ENCODE peak calls at places on chromosomes 1 and 21, in five cellular contexts. One of them, this sample, is unnamed.

GRCh38 chr1:61050541-61051454 is 31.6 kb upstream of the NFIA start:
- DNase-seq in HepG2: no peak
- DNase-seq in tibial nerve: peak
- DNase-seq in stomach: peak
- DNase-seq in K562: peak
- DNase-seq in this sample: peak

GRCh38 chr1:18705811-18706210 is 75.2 kb downstream of the PAX7 start:
- DNase-seq in tibial nerve: no peak
- DNase-seq in HepG2: no peak
- DNase-seq in stomach: peak
- DNase-seq in K562: no peak
- DNase-seq in this sample: no peak

GRCh38 chr1:20726107-20726911 is 6.2 kb downstream of the SH2D5 start:
- DNase-seq in tibial nerve: no peak
- DNase-seq in K562: no peak
- DNase-seq in stomach: peak
- DNase-seq in HepG2: no peak
- DNase-seq in this sample: no peak

GRCh38 chr1:165631403-165632151 is 543 bp downstream of the MGST3 start:
- DNase-seq in stomach: peak
- DNase-seq in tibial nerve: peak
- DNase-seq in HepG2: no peak
- DNase-seq in K562: peak
- DNase-seq in this sample: peak

GRCh38 chr1:43455205-43455889 is 1.6 kb upstream of the HYI start:
- DNase-seq in stomach: peak
- DNase-seq in HepG2: no peak
- DNase-seq in K562: no peak
- DNase-seq in tibial nerve: no peak
- DNase-seq in this sample: no peak

GRCh38 chr1:153790282-153790995 is 15.2 kb downstream of the SLC27A3 start:
- DNase-seq in stomach: peak
- DNase-seq in K562: no peak
- DNase-seq in tibial nerve: peak
- DNase-seq in HepG2: no peak
- DNase-seq in this sample: peak

GRCh38 chr1:158037876-158038359 is 44.5 kb downstream of the KIRREL1 start:
- DNase-seq in K562: no peak
- DNase-seq in stomach: no peak
- DNase-seq in tibial nerve: no peak
- DNase-seq in HepG2: no peak
- DNase-seq in this sample: no peak

GRCh38 chr1:181105134-181106021 is 16.9 kb downstream of the IER5 start:
- DNase-seq in K562: peak
- DNase-seq in HepG2: peak
- DNase-seq in tibial nerve: peak
- DNase-seq in stomach: peak
- DNase-seq in this sample: peak

GRCh38 chr21:38958940-38959685 is 153.4 kb downstream of the ETS2 start:
- DNase-seq in tibial nerve: peak
- DNase-seq in K562: peak
- DNase-seq in HepG2: peak
- DNase-seq in stomach: no peak
- DNase-seq in this sample: no peak

GRCh38 chr1:214416417-214417212 is 134.8 kb downstream of the PTPN14 start:
- DNase-seq in stomach: no peak
- DNase-seq in K562: no peak
- DNase-seq in tibial nerve: no peak
- DNase-seq in HepG2: no peak
- DNase-seq in this sample: no peak

GRCh38 chr1:47547753-47548152 is 109.9 kb downstream of the FOXD2 start:
- DNase-seq in stomach: no peak
- DNase-seq in K562: no peak
- DNase-seq in HepG2: no peak
- DNase-seq in tibial nerve: no peak
- DNase-seq in this sample: no peak

GRCh38 chr1:117812868-117813511 is 116.4 kb downstream of the GDAP2 start:
- DNase-seq in stomach: no peak
- DNase-seq in tibial nerve: no peak
- DNase-seq in HepG2: peak
- DNase-seq in K562: no peak
- DNase-seq in this sample: no peak

GRCh38 chr21:19541612-19542011 is 1138.0 kb upstream of the TMPRSS15 start:
- DNase-seq in tibial nerve: no peak
- DNase-seq in stomach: no peak
- DNase-seq in K562: no peak
- DNase-seq in HepG2: peak
- DNase-seq in this sample: no peak
- TF ChIP-seq EP300 in tibial nerve: no peak
- TF ChIP-seq EP300 in stomach: no peak
- TF ChIP-seq EP300 in K562: no peak
- TF ChIP-seq EP300 in HepG2: no peak
- TF ChIP-seq EP300 in this sample: no peak

GRCh38 chr1:245229051-245229450 is 74.3 kb downstream of the KIF26B start:
- DNase-seq in K562: no peak
- DNase-seq in HepG2: no peak
- DNase-seq in tibial nerve: no peak
- DNase-seq in stomach: no peak
- DNase-seq in this sample: no peak

GRCh38 chr1:245232936-245233335 is 78.2 kb downstream of the KIF26B start:
- DNase-seq in K562: no peak
- DNase-seq in HepG2: no peak
- DNase-seq in stomach: no peak
- DNase-seq in tibial nerve: no peak
- DNase-seq in this sample: no peak

GRCh38 chr1:245235156-245235555 is 80.4 kb downstream of the KIF26B start:
- DNase-seq in K562: no peak
- DNase-seq in stomach: peak
- DNase-seq in HepG2: no peak
- DNase-seq in tibial nerve: no peak
- DNase-seq in this sample: no peak

DNA sequence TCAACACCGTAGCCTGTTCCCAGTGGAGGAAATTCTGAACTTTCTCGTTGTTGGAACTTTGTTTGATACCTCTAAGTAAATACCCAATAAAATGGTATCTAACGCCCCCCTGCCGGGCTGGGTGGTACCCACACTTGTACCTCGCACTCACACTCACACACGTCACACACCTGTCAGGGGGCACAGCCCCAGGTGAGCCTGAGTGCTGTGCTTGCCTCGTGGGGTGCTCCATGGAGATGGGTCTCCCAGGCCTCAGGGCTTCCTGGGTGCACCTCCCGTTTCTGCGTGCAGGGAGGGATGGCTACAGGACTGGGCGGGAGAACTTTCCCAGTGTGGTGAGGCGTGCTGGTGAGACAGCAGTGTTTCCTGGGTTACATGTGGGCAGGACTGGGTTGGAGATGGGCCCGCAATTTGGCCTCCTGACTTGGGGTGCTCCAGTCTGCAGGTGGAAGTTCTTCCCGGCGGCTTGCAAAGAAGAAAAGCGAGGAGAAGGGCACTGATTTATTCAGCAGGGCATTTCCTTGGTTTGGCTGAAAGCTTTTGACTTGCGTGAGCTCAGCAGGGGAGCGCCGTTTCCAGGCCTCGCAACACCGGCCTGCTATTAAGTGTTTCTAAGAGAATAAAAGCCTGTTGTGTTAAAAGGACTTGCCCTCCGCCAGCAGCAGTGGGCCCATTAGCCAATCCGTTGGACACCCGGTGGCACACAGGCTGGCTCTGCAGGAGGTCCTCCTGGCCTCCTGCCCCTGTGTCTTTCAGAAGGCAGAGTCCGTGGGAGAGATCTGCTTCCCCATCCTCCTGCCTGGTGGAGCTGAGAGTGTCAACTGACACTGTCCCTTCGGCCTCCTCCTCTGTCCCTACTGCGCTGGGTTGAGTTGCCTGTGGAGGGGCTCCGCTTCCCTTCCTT is 79.7 kb downstream of the KIF26B start:
- DNase-seq in HepG2: no peak
- DNase-seq in stomach: no peak
- DNase-seq in tibial nerve: no peak
- DNase-seq in K562: no peak
- DNase-seq in this sample: no peak
- TF ChIP-seq EP300 in HepG2: no peak
- TF ChIP-seq EP300 in stomach: no peak
- TF ChIP-seq EP300 in tibial nerve: no peak
- TF ChIP-seq EP300 in K562: no peak
- TF ChIP-seq EP300 in this sample: no peak

DNA sequence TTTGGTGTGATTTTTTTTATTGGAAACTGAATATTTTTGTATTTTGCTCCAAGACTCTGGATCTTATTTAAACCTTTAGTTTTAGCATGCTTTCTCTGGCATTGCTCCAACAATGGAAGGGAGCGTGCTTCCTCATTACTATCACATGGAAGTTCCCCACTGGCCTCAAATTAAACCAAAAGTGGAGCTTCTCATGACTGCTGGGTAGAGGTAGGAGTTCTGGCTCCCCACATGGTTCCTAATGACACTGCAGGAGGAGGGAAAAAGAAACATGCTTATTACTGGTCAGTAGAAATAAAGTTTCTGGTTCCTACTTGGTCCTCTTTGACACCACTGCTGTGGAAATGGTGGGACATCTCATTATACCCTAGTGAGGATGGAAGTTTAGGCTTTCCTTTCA is 310.5 kb downstream of the PTGER3 start:
- DNase-seq in tibial nerve: no peak
- DNase-seq in stomach: no peak
- DNase-seq in HepG2: no peak
- DNase-seq in K562: peak
- DNase-seq in this sample: no peak
- TF ChIP-seq EP300 in tibial nerve: no peak
- TF ChIP-seq EP300 in stomach: no peak
- TF ChIP-seq EP300 in HepG2: no peak
- TF ChIP-seq EP300 in K562: no peak
- TF ChIP-seq EP300 in this sample: no peak

GRCh38 chr1:115239148-115239820 is 98.8 kb downstream of the NGF start:
- DNase-seq in HepG2: no peak
- DNase-seq in stomach: no peak
- DNase-seq in tibial nerve: no peak
- DNase-seq in K562: no peak
- DNase-seq in this sample: no peak

GRCh38 chr1:115242543-115242942 is 95.5 kb downstream of the NGF start:
- DNase-seq in stomach: no peak
- DNase-seq in K562: no peak
- DNase-seq in HepG2: no peak
- DNase-seq in tibial nerve: no peak
- DNase-seq in this sample: no peak

GRCh38 chr1:115240321-115240720 is 97.7 kb downstream of the NGF start:
- DNase-seq in HepG2: no peak
- DNase-seq in stomach: no peak
- DNase-seq in tibial nerve: no peak
- DNase-seq in K562: no peak
- DNase-seq in this sample: no peak

GRCh38 chr1:115246526-115246925 is 91.5 kb downstream of the NGF start:
- DNase-seq in stomach: no peak
- DNase-seq in K562: no peak
- DNase-seq in tibial nerve: no peak
- DNase-seq in HepG2: no peak
- DNase-seq in this sample: no peak

DNA sequence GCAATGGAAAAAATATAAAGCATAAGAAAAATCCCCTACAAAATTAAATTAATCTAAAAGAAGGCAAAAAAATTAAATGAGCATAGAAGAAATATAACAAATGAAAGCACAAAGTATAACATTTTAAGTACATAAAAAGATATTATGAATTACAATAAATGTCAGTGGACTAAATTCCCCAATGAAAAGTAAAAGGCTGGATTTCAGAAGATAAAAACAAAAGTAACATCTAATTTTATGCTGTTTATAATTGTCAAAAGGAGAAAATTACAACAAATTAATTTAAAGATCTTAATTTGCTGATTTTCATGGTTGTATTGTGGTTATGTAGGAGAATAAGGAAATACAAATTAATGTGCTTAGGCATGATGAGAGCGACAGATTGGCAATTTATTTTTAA is 92.8 kb downstream of the NGF start:
- DNase-seq in tibial nerve: no peak
- DNase-seq in stomach: no peak
- DNase-seq in K562: no peak
- DNase-seq in HepG2: no peak
- DNase-seq in this sample: no peak
- TF ChIP-seq EP300 in tibial nerve: no peak
- TF ChIP-seq EP300 in stomach: no peak
- TF ChIP-seq EP300 in K562: no peak
- TF ChIP-seq EP300 in HepG2: no peak
- TF ChIP-seq EP300 in this sample: no peak

GRCh38 chr1:161165742-161166668 is at the start of gene PPOX:
- DNase-seq in stomach: peak
- DNase-seq in tibial nerve: peak
- DNase-seq in K562: peak
- DNase-seq in HepG2: peak
- DNase-seq in this sample: peak
- TF ChIP-seq EP300 in stomach: no peak
- TF ChIP-seq EP300 in tibial nerve: peak
- TF ChIP-seq EP300 in K562: peak
- TF ChIP-seq EP300 in HepG2: peak
- TF ChIP-seq EP300 in this sample: no peak

GRCh38 chr1:224639426-224639975 is 23.4 kb downstream of the CNIH3 start:
- DNase-seq in HepG2: no peak
- DNase-seq in stomach: no peak
- DNase-seq in K562: no peak
- DNase-seq in tibial nerve: no peak
- DNase-seq in this sample: no peak

GRCh38 chr1:224641030-224641429 is 24.9 kb downstream of the CNIH3 start:
- DNase-seq in tibial nerve: no peak
- DNase-seq in HepG2: peak
- DNase-seq in K562: peak
- DNase-seq in stomach: peak
- DNase-seq in this sample: no peak

GRCh38 chr1:224637936-224638335 is 21.8 kb downstream of the CNIH3 start:
- DNase-seq in stomach: no peak
- DNase-seq in K562: no peak
- DNase-seq in HepG2: no peak
- DNase-seq in tibial nerve: no peak
- DNase-seq in this sample: no peak

GRCh38 chr1:224640587-224640986 is 24.5 kb downstream of the CNIH3 start:
- DNase-seq in HepG2: no peak
- DNase-seq in tibial nerve: no peak
- DNase-seq in K562: no peak
- DNase-seq in stomach: no peak
- DNase-seq in this sample: no peak

DNA sequence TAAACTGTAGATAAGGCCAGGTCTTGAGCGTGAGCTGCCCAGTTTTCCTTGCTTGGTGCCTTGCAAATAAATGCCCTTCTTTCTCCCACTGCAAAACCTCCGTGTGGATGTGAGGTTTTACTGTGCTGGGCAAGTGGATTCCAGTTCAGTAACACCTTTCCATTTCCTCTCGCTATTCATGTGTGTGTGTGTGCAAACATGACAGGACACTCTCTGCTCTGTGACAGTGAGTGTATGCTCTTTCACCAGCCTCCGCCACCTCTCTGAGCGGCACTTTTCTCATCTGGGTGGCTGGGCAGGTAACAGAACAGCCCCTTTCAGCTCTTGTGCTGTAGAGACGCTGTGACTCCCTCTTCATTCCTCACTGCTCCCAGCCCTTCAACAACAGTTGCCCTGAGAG is 23.9 kb downstream of the CNIH3 start:
- DNase-seq in K562: no peak
- DNase-seq in HepG2: no peak
- DNase-seq in tibial nerve: no peak
- DNase-seq in stomach: no peak
- DNase-seq in this sample: no peak
- TF ChIP-seq EP300 in K562: no peak
- TF ChIP-seq EP300 in HepG2: no peak
- TF ChIP-seq EP300 in tibial nerve: no peak
- TF ChIP-seq EP300 in stomach: no peak
- TF ChIP-seq EP300 in this sample: no peak